ENCODE peak calls at places on chromosomes 12 and 14, in four cellular contexts. R is COR-L47, W is NCI-H524 treated with DMSO at 0.1 percent for 48 hours, N is T-helper 9 cell. M is an unnamed sample.

GRCh38 chr12:113874999-113875561 is 91.0 kb downstream of the RBM19 start:
- DNase-seq in R (no peak), N (no peak), W (no peak), M (peak; percentile 89)

GRCh38 chr12:101924647-101925046 is 47.3 kb downstream of the DRAM1 start:
- DNase-seq in W (no peak), R (no peak), N (no peak), M (no peak)

GRCh38 chr12:51817027-51817953 is 31.2 kb downstream of the FIGNL2 start:
- DNase-seq in R (no peak), W (no peak), N (no peak), M (no peak)

GRCh38 chr12:47282206-47282605 is 202.4 kb upstream of the AMIGO2 start:
- DNase-seq in N (no peak), W (no peak), R (no peak), M (no peak)

GRCh38 chr14:24080888-24081738 is 9.8 kb downstream of the CPNE6 start:
- DNase-seq in R (peak; percentile 68), N (peak; percentile 48), W (peak; percentile 82), M (peak; percentile 12)

GRCh38 chr12:121293603-121294002 is 2.9 kb downstream of the CAMKK2 start:
- DNase-seq in R (no peak), N (no peak), W (no peak), M (no peak)

GRCh38 chr12:18320036-18320617 is 58.8 kb downstream of the PIK3C2G start:
- DNase-seq in W (no peak), N (no peak), R (no peak), M (peak; percentile 55)

GRCh38 chr14:61591862-61592261 is 103.5 kb upstream of the HIF1A start:
- DNase-seq in N (no peak), R (no peak), W (no peak), M (no peak)

GRCh38 chr14:103889313-103890051 is 38.8 kb upstream of the TDRD9 start:
- DNase-seq in W (no peak), R (no peak), N (no peak), M (peak; percentile 46)

GRCh38 chr14:103199141-103199540 is 75.9 kb downstream of the TNFAIP2 start:
- DNase-seq in N (no peak), W (no peak), R (no peak), M (no peak)

GRCh38 chr12:106078358-106079025 is 60.3 kb downstream of the NUAK1 start:
- DNase-seq in N (no peak), W (no peak), R (no peak), M (peak; percentile 57)

GRCh38 chr12:83153156-83153555 is 466.4 kb downstream of the TMTC2 start:
- DNase-seq in W (no peak), N (no peak), R (no peak), M (no peak)

GRCh38 chr12:66279127-66279712 is 23.1 kb upstream of the HELB start:
- DNase-seq in N (peak; percentile 29), R (no peak), W (no peak), M (no peak)

GRCh38 chr14:39322807-39323206 is 89.1 kb downstream of the MIA2 start:
- DNase-seq in N (no peak), W (no peak), R (no peak), M (no peak)

GRCh38 chr12:57552306-57552651 is 2.4 kb downstream of the KIF5A start:
- DNase-seq in R (no peak), W (no peak), N (no peak), M (peak; percentile 81)

GRCh38 chr12:90013409-90013808 is 304.8 kb upstream of the ATP2B1 start:
- DNase-seq in R (no peak), W (no peak), N (no peak), M (no peak)

GRCh38 chr12:65754744-65755595 is 69.3 kb upstream of the HMGA2 start:
- DNase-seq in R (no peak), N (no peak), W (no peak), M (peak; percentile 81)

GRCh38 chr14:36271939-36272907 is 48.2 kb downstream of the MBIP start:
- DNase-seq in N (no peak), R (no peak), W (no peak), M (no peak)

GRCh38 chr14:100417466-100417865 is 94.3 kb downstream of the SLC25A47 start:
- DNase-seq in N (no peak), W (no peak), R (no peak), M (peak; percentile 73)

GRCh38 chr12:75724913-75725312 is 213.5 kb upstream of the KRR1 start:
- DNase-seq in R (peak; percentile 73), N (no peak), W (peak; percentile 69), M (peak; percentile 90)